ENCODE peak calls at places on chromosomes 4 and X, in nine cellular contexts. D is Calu3; X is retina; R is activated CD8-positive, alpha-beta memory T cell treated with anti-CD3 and anti-CD28 coated beads for 48 hours; P is substantia nigra; E is NCI-H2029; C is foreskin fibroblast; U is esophagus muscularis mucosa; H is endothelial cell of umbilical vein. Q is an unnamed sample.
A peak's percentile ranks its signal among the peaks of the same experiment; 100 is the strongest.

GRCh38 chrX:71253253-71254091 is 468 bp downstream of the ZMYM3 start:
- DNase-seq in D (peak; percentile 75), X (peak; percentile 27), R (no peak), P (peak; percentile 0), E (peak; percentile 1), C (no peak), U (no peak), H (peak; percentile 58), Q (no peak)

GRCh38 chr4:155025762-155026457 is 182.5 kb upstream of the NPY2R start:
- DNase-seq in D (peak; percentile 36), X (peak; percentile 8), R (no peak), P (no peak), E (no peak), C (no peak), U (no peak), H (peak; percentile 85), Q (no peak)

GRCh38 chrX:13646154-13646549 is 6.8 kb upstream of the TCEANC start:
- DNase-seq in D (peak; percentile 71), X (peak; percentile 38), R (no peak), P (peak; percentile 4), E (no peak), C (peak; percentile 47), U (no peak), H (peak; percentile 42), Q (peak; percentile 12)

GRCh38 chr4:150229538-150229937 is 151.3 kb downstream of the DCLK2 start:
- DNase-seq in D (no peak), X (no peak), R (no peak), P (no peak), E (no peak), C (peak; percentile 67), U (no peak), H (peak; percentile 85), Q (no peak)

GRCh38 chrX:44415639-44416386 is 72.3 kb upstream of the EFHC2 start:
- DNase-seq in D (no peak), X (no peak), R (no peak), P (no peak), E (no peak), C (no peak), U (no peak), H (no peak), Q (no peak)

GRCh38 chr4:24226667-24227066 is 336.8 kb upstream of the PPARGC1A start:
- DNase-seq in D (no peak), X (no peak), R (no peak), P (no peak), E (no peak), C (peak; percentile 74), U (no peak), H (no peak), Q (no peak)

GRCh38 chr4:30537462-30537861 is 182.7 kb upstream of the PCDH7 start:
- DNase-seq in D (no peak), X (no peak), R (no peak), P (no peak), E (no peak), C (no peak), U (no peak), H (peak; percentile 92), Q (no peak)

GRCh38 chr4:173827707-173828106 is 297.7 kb upstream of the HAND2 start:
- DNase-seq in D (no peak), X (no peak), R (no peak), P (no peak), E (no peak), C (no peak), U (no peak), H (no peak), Q (no peak)

GRCh38 chr4:108224628-108225053 is 55.9 kb upstream of the LEF1 start:
- DNase-seq in D (no peak), X (no peak), R (no peak), P (no peak), E (no peak), C (peak; percentile 5), U (no peak), H (no peak), Q (no peak)

GRCh38 chrX:100479329-100479728 is 69.3 kb upstream of the PCDH19 start:
- DNase-seq in D (no peak), X (no peak), R (no peak), P (no peak), E (no peak), C (no peak), U (no peak), H (no peak), Q (no peak)

GRCh38 chr4:173217727-173218126 is 49.1 kb downstream of the GALNT7 start:
- DNase-seq in D (no peak), X (no peak), R (no peak), P (no peak), E (no peak), C (peak; percentile 15), U (no peak), H (peak; percentile 32), Q (no peak)

GRCh38 chrX:43706786-43707185 is 50.7 kb downstream of the MAOA start:
- DNase-seq in D (no peak), X (no peak), R (no peak), P (no peak), E (no peak), C (no peak), U (no peak), H (no peak), Q (no peak)

GRCh38 chr4:88211473-88212252 is 53.2 kb upstream of the ABCG2 start:
- DNase-seq in D (peak; percentile 47), X (peak; percentile 72), R (no peak), P (no peak), E (peak; percentile 13), C (peak; percentile 28), U (peak; percentile 85), H (peak; percentile 69), Q (peak; percentile 19)

GRCh38 chrX:109336141-109336540 is 145.7 kb downstream of the GUCY2F start:
- DNase-seq in D (no peak), X (no peak), R (no peak), P (no peak), E (no peak), C (no peak), U (no peak), H (no peak), Q (no peak)

GRCh38 chrX:15336023-15336413 is 695 bp upstream of the PIGA start:
- DNase-seq in D (peak; percentile 37), X (no peak), R (no peak), P (no peak), E (no peak), C (peak; percentile 24), U (no peak), H (peak; percentile 58), Q (peak; percentile 8)

GRCh38 chr4:101187837-101188236 is 159.5 kb downstream of the PPP3CA start:
- DNase-seq in D (no peak), X (no peak), R (no peak), P (no peak), E (no peak), C (no peak), U (no peak), H (peak; percentile 71), Q (no peak)